ENCODE peak calls at places on chromosomes 3 and 15, in four cellular contexts. V, U, Q and F are unnamed samples.
A peak's percentile ranks its signal among the peaks of the same experiment; 100 is the strongest.

GRCh38 chr3:138939563-138940241 is 7.2 kb downstream of the FOXL2 start:
- DNase-seq in V (no peak), U (peak; percentile 70), Q (no peak), F (no peak)

GRCh38 chr3:124772081-124772831 is 42.0 kb downstream of the UMPS start:
- DNase-seq in V (no peak), U (no peak), Q (no peak), F (peak; percentile 87)

GRCh38 chr3:71162221-71162620 is 421.3 kb downstream of the FOXP1 start:
- DNase-seq in V (no peak), U (no peak), Q (no peak), F (no peak)

GRCh38 chr15:56772868-56773639 is 39.7 kb upstream of the ZNF280D start:
- DNase-seq in V (no peak), U (no peak), Q (no peak), F (no peak)

GRCh38 chr15:80780416-80781221 is 1.4 kb downstream of the CEMIP start:
- DNase-seq in V (no peak), U (peak; percentile 84), Q (peak; percentile 82), F (peak; percentile 84)

GRCh38 chr3:185555101-185555501 is 2.7 kb upstream of the LIPH start:
- DNase-seq in V (no peak), U (no peak), Q (no peak), F (no peak)

GRCh38 chr3:112378989-112379692 is 46.2 kb downstream of the CD200 start:
- DNase-seq in V (no peak), U (no peak), Q (no peak), F (no peak)

GRCh38 chr15:84878504-84878903 is 6.0 kb upstream of the SLC28A1 start:
- DNase-seq in V (peak; percentile 38), U (peak; percentile 82), Q (peak; percentile 82), F (no peak)

GRCh38 chr15:72231847-72232461 is 964 bp upstream of the PKM start:
- DNase-seq in V (peak; percentile 33), U (no peak), Q (no peak), F (no peak)

GRCh38 chr3:67048067-67048715 is 50.1 kb downstream of the KBTBD8 start:
- DNase-seq in V (no peak), U (no peak), Q (no peak), F (no peak)

GRCh38 chr3:161175506-161175905 is 45.6 kb upstream of the NMD3 start:
- DNase-seq in V (no peak), U (no peak), Q (no peak), F (no peak)

GRCh38 chr3:124207873-124208473 is 216.0 kb upstream of the ROPN1 start:
- DNase-seq in V (no peak), U (no peak), Q (no peak), F (no peak)

GRCh38 chr3:128316456-128316855 is 150.2 kb downstream of the DNAJB8 start:
- DNase-seq in V (peak; percentile 69), U (peak; percentile 17), Q (peak; percentile 55), F (no peak)

GRCh38 chr3:54575561-54575960 is 352.3 kb downstream of the LRTM1 start:
- DNase-seq in V (no peak), U (no peak), Q (no peak), F (no peak)